ENCODE peak calls at places on chromosomes 2 and 18, in ten cellular contexts. C, O, P, R, Z, M, V, K, J and D are unnamed samples.

GRCh38 chr2:182319556-182319955 is 107.3 kb downstream of the PDE1A start:
- DNase-seq in C (no peak), Z (no peak), J (no peak), P (no peak), K (no peak), V (no peak), R (no peak), M (no peak), O (no peak), D (no peak)

GRCh38 chr2:191170301-191170636 is 19.5 kb upstream of the STAT4 start:
- DNase-seq in V (no peak), K (no peak), C (no peak), Z (no peak), J (peak), P (no peak), R (no peak), O (no peak), M (no peak), D (no peak)

GRCh38 chr2:113025751-113026150 is 20.5 kb downstream of the IL36A start:
- DNase-seq in M (no peak), V (no peak), Z (no peak), R (no peak), J (no peak), K (no peak), O (no peak), P (no peak), C (no peak), D (no peak)

GRCh38 chr18:67217551-67218166 is 298.9 kb downstream of the DSEL start:
- DNase-seq in K (no peak), P (peak), C (peak), J (peak), M (peak), O (peak), R (peak), V (no peak), Z (no peak), D (peak)

GRCh38 chr2:96539215-96539920 is 2.8 kb downstream of the ARID5A start:
- DNase-seq in O (no peak), M (peak), J (no peak), C (no peak), Z (peak), K (no peak), V (peak), P (no peak), R (no peak), D (no peak)

GRCh38 chr18:41881285-41881684 is 73.7 kb upstream of the PIK3C3 start:
- DNase-seq in M (no peak), Z (no peak), O (no peak), P (no peak), K (no peak), R (no peak), V (no peak), J (no peak), C (no peak), D (no peak)

GRCh38 chr2:9814129-9814868 is 29.0 kb upstream of the TAF1B start:
- DNase-seq in J (no peak), O (no peak), P (no peak), C (no peak), M (no peak), Z (peak), V (no peak), R (no peak), K (no peak), D (no peak)

GRCh38 chr2:109410021-109410815 is 203.5 kb downstream of the SEPTIN10 start:
- DNase-seq in M (no peak), V (no peak), P (no peak), R (no peak), J (no peak), Z (no peak), O (peak), K (no peak), C (no peak), D (no peak)

GRCh38 chr2:42999856-43000241 is 207.5 kb upstream of the HAAO start:
- DNase-seq in M (no peak), O (no peak), Z (no peak), R (no peak), J (peak), P (no peak), K (no peak), C (no peak), V (no peak), D (no peak)

GRCh38 chr2:140164449-140164848 is 1384.3 kb upstream of the NXPH2 start:
- DNase-seq in V (no peak), K (no peak), Z (no peak), J (no peak), R (no peak), C (no peak), M (no peak), O (no peak), P (no peak), D (no peak)

GRCh38 chr2:144944506-144945230 is 424.7 kb upstream of the ZEB2 start:
- DNase-seq in C (no peak), V (no peak), O (no peak), R (no peak), M (no peak), J (no peak), Z (no peak), K (no peak), P (no peak), D (no peak)
- H3K4me3 ChIP-seq in C (no peak), V (no peak), O (no peak), R (no peak), M (no peak), J (no peak), Z (no peak), K (no peak), P (no peak), D (no peak)

DNA sequence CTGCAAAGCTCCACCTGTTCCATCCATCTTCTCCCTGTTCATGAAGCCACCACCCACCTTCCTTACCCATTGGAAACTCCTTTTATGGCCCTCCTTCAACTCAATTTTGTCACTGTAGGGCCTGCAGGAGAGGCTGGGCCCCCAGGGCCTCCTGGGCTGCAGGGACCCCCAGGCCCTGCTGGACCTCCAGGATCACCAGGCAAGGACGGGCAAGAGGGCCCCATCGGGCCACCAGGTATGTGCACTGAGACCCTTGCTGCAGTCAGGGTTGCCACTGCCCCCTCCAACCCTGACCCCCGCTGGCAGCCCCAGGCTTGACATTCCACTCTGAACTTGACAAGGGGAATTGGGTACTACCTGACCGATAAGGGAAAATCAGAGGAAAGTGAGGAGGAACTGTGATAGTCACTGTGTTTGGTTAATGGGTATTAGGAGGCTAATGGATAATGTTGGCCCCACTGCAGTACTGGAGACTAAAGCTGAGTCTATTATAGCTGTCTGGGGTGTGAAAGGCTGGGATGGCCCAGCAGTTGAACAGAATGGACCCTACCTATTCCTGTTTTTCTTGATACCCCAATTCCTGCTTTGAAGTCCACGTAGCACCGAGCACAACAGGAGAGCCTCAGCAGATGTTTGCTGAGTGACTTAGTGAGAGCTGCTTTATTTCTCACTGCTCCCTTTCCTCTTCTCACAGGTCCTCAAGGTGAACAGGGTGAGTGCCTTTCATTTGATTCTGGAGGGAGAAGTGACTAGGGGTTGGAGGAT is 2.1 kb upstream of the KHK start:
- DNase-seq in J (no peak), R (no peak), P (no peak), M (no peak), Z (peak), O (no peak), C (no peak), K (no peak), V (no peak), D (no peak)
- H3K27ac ChIP-seq in J (no peak), R (no peak), P (no peak), M (no peak), Z (no peak), O (no peak), C (no peak), K (no peak), V (no peak), D (no peak)

GRCh38 chr2:71068218-71069035 is at the start of gene NAGK:
- DNase-seq in P (peak), J (peak), C (peak), M (peak), V (peak), O (peak), Z (peak), K (peak), R (peak), D (peak)

GRCh38 chr2:71066856-71067255 is 1.6 kb upstream of the NAGK start:
- DNase-seq in J (no peak), K (no peak), O (no peak), R (no peak), V (no peak), M (no peak), P (no peak), Z (no peak), C (no peak), D (no peak)

GRCh38 chr2:71069376-71069775 is 928 bp downstream of the NAGK start:
- DNase-seq in K (no peak), C (no peak), P (no peak), R (no peak), Z (no peak), J (no peak), M (no peak), V (no peak), O (no peak), D (no peak)

GRCh38 chr2:71064754-71065621 is 3.5 kb upstream of the NAGK start:
- DNase-seq in C (no peak), J (no peak), V (no peak), R (no peak), Z (no peak), K (no peak), O (no peak), P (no peak), M (no peak), D (no peak)

DNA sequence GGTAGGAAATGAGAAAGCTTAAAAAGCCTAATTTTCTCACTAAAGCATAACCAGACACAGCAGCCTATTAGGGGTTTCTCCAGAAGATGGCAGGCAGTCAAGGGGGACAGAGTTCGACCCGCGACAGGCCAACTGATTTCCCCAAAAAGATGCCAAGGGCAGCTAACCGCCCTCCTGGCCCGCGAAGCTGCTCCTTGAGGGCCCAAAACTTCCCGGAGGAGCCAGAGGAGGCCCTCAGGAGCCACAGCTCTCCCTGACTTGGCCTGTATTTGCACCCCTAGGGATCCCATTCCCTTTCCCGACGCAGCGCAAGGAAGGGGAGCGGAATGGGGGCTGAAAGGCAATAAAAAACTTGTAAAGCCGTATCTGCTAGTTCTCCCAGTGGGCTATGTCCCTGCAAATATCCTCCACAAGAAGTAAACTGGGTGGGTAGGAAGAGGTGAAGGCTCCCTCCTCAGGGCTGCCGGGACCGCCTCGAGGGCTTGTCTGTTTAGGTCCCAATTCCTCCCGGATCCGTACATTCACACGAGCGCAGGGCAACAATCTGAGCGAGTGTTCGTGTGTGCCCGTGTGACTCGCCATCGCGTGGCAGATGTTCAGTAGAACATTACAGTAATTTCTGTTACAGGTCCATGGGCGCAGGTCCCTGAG is 756 bp upstream of the NAGK start:
- DNase-seq in M (peak), Z (peak), R (no peak), O (no peak), J (no peak), K (no peak), C (no peak), P (no peak), V (peak), D (peak)
- TF ChIP-seq CTCF in M (no peak), Z (no peak), R (no peak), O (no peak), J (no peak), K (no peak), C (no peak), P (no peak), V (no peak), D (no peak)

DNA sequence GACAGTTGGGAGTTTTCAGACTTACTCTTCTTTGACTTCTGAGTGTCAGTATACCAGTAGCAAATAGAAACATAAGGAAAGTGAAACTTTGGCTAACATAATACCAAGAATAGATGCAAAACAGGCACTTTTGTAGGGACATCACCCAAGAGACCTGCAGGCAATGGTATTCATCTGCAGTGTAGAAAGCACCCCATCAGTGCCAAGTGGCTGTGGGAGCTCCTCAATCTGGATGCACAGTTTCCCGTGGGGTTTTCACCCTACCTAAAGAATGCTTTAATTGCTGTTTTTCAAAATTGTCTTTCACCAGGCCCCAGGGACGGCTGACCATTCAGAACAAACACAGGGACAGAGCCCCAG is 96.6 kb upstream of the GPR45 start:
- DNase-seq in V (no peak), Z (no peak), K (no peak), P (no peak), M (no peak), J (no peak), R (no peak), O (no peak), C (no peak), D (no peak)
- H3K4me3 ChIP-seq in V (no peak), Z (no peak), K (no peak), P (no peak), M (no peak), J (no peak), R (no peak), O (no peak), C (no peak), D (no peak)

GRCh38 chr2:28640908-28641300 is 110.7 kb upstream of the PPP1CB start:
- DNase-seq in P (no peak), J (peak), K (no peak), Z (no peak), V (no peak), O (no peak), R (no peak), M (no peak), C (no peak), D (no peak)

GRCh38 chr2:28639836-28640235 is 111.8 kb upstream of the PPP1CB start:
- DNase-seq in K (no peak), R (no peak), P (no peak), M (no peak), O (no peak), V (no peak), J (peak), C (no peak), Z (no peak), D (peak)

GRCh38 chr2:28638102-28638501 is 113.5 kb upstream of the PPP1CB start:
- DNase-seq in J (peak), P (no peak), R (no peak), C (no peak), Z (no peak), V (no peak), M (no peak), O (no peak), K (no peak), D (no peak)

GRCh38 chr2:28639092-28639691 is 112.4 kb upstream of the PPP1CB start:
- DNase-seq in P (no peak), R (no peak), J (peak), M (no peak), C (no peak), V (no peak), Z (no peak), O (no peak), K (no peak), D (no peak)

DNA sequence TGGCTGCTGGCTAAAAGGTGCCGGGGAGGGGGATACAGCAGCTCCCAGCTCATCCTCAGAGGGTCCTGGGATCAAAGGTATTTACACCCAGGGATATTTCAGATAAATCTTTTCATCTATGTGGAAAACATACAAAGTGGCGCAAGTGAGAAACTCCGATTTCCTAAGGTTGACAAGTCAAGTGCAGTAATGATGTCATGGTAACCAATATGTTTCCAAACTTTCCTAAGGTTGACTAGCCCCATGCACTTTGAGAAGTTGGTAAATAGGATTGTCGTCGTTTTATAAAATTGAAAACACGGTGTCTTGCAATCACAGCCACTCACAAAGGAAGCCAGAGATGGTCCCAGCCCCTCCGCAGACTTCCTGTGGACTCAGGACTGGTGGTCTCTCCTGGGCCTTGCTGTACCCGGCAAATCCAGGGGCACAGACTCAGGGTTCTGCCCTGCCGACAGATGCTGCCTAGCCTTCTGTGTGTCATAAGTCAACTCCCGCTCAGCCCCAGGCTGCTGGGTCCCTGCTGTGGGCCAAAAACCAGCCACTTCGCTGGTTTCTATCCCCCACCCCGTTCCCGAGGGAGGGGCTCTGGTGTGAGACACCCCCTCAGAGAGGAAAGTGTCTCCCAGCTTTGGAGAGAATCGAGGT is 111.2 kb upstream of the PPP1CB start:
- DNase-seq in O (no peak), J (no peak), P (no peak), C (no peak), M (no peak), R (no peak), Z (no peak), V (no peak), K (no peak), D (no peak)
- H3K27ac ChIP-seq in O (no peak), J (peak), P (no peak), C (no peak), M (no peak), R (no peak), Z (no peak), V (no peak), K (no peak), D (no peak)

GRCh38 chr2:30981519-30981918 is 156.7 kb downstream of the GALNT14 start:
- DNase-seq in M (no peak), R (no peak), O (no peak), K (no peak), V (no peak), P (peak), C (no peak), Z (no peak), J (no peak), D (no peak)

GRCh38 chr2:30981101-30981500 is 157.1 kb downstream of the GALNT14 start:
- DNase-seq in V (no peak), P (peak), C (no peak), Z (no peak), M (no peak), O (no peak), R (no peak), K (no peak), J (no peak), D (no peak)

GRCh38 chr2:30978854-30979253 is 159.4 kb downstream of the GALNT14 start:
- DNase-seq in V (no peak), M (no peak), C (no peak), O (no peak), J (no peak), Z (no peak), K (no peak), P (no peak), R (no peak), D (no peak)

GRCh38 chr2:30978044-30978443 is 160.2 kb downstream of the GALNT14 start:
- DNase-seq in C (no peak), O (no peak), Z (no peak), K (no peak), M (no peak), R (no peak), P (no peak), J (no peak), V (no peak), D (no peak)

DNA sequence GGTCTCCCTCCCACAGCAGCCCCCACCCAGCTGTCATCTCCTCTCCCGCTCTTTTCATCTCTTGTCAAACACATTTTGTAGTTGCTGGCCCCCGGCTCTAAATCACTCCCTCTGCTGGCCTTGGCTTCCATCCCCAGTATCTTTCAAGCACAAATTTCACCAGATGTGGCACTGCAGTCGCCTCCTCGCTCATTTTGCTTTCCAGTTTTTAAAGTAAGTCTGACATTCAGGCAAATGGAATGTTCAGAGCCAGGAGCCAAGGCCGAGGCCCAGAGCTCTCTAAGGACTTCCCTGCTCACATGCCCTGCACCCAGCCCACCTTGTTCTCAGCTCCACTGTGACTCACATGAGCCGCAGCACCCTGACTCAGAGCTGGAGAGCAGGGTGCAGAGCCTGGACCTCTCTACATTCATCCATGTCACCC is 158.4 kb downstream of the GALNT14 start:
- DNase-seq in Z (peak), J (no peak), O (no peak), R (peak), P (peak), K (no peak), M (peak), V (no peak), C (peak), D (no peak)
- TF ChIP-seq CTCF in Z (peak), J (no peak), O (no peak), R (peak), P (no peak), K (no peak), M (no peak), V (no peak), C (no peak), D (no peak)

GRCh38 chr2:25405871-25406270 is 64.1 kb upstream of the DNMT3A start:
- DNase-seq in Z (peak), O (no peak), R (no peak), J (no peak), K (no peak), V (no peak), P (no peak), C (no peak), M (no peak), D (no peak)

GRCh38 chr2:25398534-25398933 is 56.8 kb upstream of the DNMT3A start:
- DNase-seq in C (no peak), K (no peak), P (no peak), J (no peak), O (no peak), V (no peak), M (no peak), R (no peak), Z (peak), D (no peak)

GRCh38 chr2:25400576-25401241 is 59.0 kb upstream of the DNMT3A start:
- DNase-seq in Z (no peak), O (no peak), C (no peak), V (no peak), R (no peak), M (no peak), K (no peak), P (no peak), J (no peak), D (no peak)

GRCh38 chr2:25401307-25402021 is 59.7 kb upstream of the DNMT3A start:
- DNase-seq in J (no peak), C (no peak), V (no peak), K (no peak), O (no peak), R (no peak), P (no peak), M (no peak), Z (peak), D (no peak)

DNA sequence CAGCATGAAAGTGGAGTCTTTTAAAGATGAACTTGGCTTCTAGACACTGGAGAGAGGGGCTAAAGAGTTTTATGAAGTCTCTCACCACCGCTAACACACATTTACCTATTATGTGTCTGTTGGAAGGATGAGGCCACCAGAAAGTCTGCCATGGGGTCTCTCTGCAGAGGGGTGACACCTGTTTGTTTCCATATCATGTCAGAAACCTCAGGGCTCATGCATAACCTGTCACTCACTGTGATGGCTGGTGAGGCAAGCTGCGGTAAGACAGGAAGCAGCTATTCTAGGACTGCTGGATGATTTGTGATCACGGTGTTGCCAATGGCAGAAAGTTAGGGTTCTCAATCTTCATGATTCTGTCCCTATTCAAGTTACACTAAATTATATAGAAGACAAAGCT is 60.8 kb upstream of the DNMT3A start:
- DNase-seq in K (no peak), O (no peak), Z (no peak), C (no peak), J (no peak), M (no peak), V (no peak), P (no peak), R (no peak), D (no peak)
- H3K4me3 ChIP-seq in K (no peak), O (no peak), Z (no peak), C (no peak), J (no peak), M (no peak), V (no peak), P (no peak), R (no peak), D (no peak)